ENCODE peak calls at places on chromosomes 2 and 18, in four cellular contexts. N, T, W and G are unnamed samples.

GRCh38 chr2:691825-692224 is 14.6 kb upstream of the TMEM18 start:
- DNase-seq in N (no peak), T (no peak), W (no peak), G (no peak)

GRCh38 chr2:37344453-37345361 is at the start of gene QPCT:
- DNase-seq in N (peak; percentile 40), W (peak; percentile 20), T (peak; percentile 68), G (no peak)

GRCh38 chr2:121532347-121532766 is 1.7 kb downstream of the RNU4ATAC start:
- DNase-seq in T (no peak), N (peak; percentile 70), W (peak; percentile 43), G (no peak)

GRCh38 chr18:70154591-70155194 is 50.8 kb downstream of the RTTN start:
- DNase-seq in N (peak; percentile 41), T (no peak), W (no peak), G (peak; percentile 48)

GRCh38 chr18:30582078-30582477 is 460.5 kb downstream of the DSC3 start:
- DNase-seq in T (no peak), W (no peak), N (no peak), G (no peak)

GRCh38 chr2:157324331-157324843 is 1.2 kb downstream of the ERMN start:
- DNase-seq in N (no peak), W (no peak), T (no peak), G (no peak)

GRCh38 chr2:233449071-233449901 is 95.0 kb downstream of the DGKD start:
- DNase-seq in N (peak; percentile 40), W (peak; percentile 28), T (no peak), G (no peak)

GRCh38 chr18:67232406-67232805 is 284.1 kb downstream of the DSEL start:
- DNase-seq in T (no peak), W (peak; percentile 93), N (peak; percentile 92), G (peak; percentile 51)

GRCh38 chr2:121664086-121664485 is 14.8 kb upstream of the CLASP1 start:
- DNase-seq in N (no peak), W (peak; percentile 79), T (no peak), G (no peak)

GRCh38 chr2:239276813-239277193 is 124.0 kb downstream of the HDAC4 start:
- DNase-seq in T (no peak), W (no peak), N (no peak), G (no peak)

GRCh38 chr2:204015118-204015842 is 78.7 kb downstream of the ICOS start:
- DNase-seq in T (no peak), N (no peak), W (peak; percentile 28), G (no peak)

GRCh38 chr2:72205546-72205863 is 57.8 kb upstream of the CYP26B1 start:
- DNase-seq in N (no peak), T (no peak), W (no peak), G (no peak)

GRCh38 chr2:136310005-136310495 is 192.1 kb upstream of the CXCR4 start:
- DNase-seq in T (no peak), W (no peak), N (no peak), G (no peak)

GRCh38 chr2:131037398-131038257 is 55.6 kb downstream of the FAM168B start:
- DNase-seq in N (no peak), T (no peak), W (no peak), G (no peak)

GRCh38 chr2:200787351-200788128 is 24.2 kb upstream of the BZW1 start:
- DNase-seq in N (peak; percentile 98), W (peak; percentile 98), T (no peak), G (peak; percentile 80)

GRCh38 chr2:187177253-187177652 is 270.8 kb downstream of the CALCRL start:
- DNase-seq in W (no peak), N (no peak), T (no peak), G (no peak)

GRCh38 chr2:239274391-239275001 is 126.3 kb downstream of the HDAC4 start:
- DNase-seq in T (no peak), W (no peak), N (peak; percentile 86), G (no peak)

GRCh38 chr2:33322607-33323006 is 153.8 kb upstream of the RASGRP3 start:
- DNase-seq in N (no peak), W (no peak), T (peak; percentile 4), G (no peak)

GRCh38 chr2:101296314-101296809 is 12.1 kb downstream of the RNF149 start:
- DNase-seq in T (no peak), N (peak; percentile 27), W (no peak), G (no peak)

GRCh38 chr2:240338274-240338673 is 97.2 kb upstream of the GPC1 start:
- DNase-seq in N (no peak), T (no peak), W (no peak), G (no peak)

GRCh38 chr2:126862730-126863129 is 36.0 kb upstream of the TEX51 start:
- DNase-seq in W (no peak), T (no peak), N (no peak), G (no peak)

GRCh38 chr2:219350215-219350937 is 17.8 kb upstream of the RESP18 start:
- DNase-seq in W (no peak), N (peak; percentile 85), T (no peak), G (no peak)

GRCh38 chr2:137964066-137964858 is at the start of gene HNMT:
- DNase-seq in N (peak; percentile 80), T (no peak), W (peak; percentile 61), G (peak; percentile 54)
- H3K4me3 ChIP-seq in N (peak within 1 kb of the TSS; percentile 58), T (no peak within 1 kb of the TSS), W (peak within 1 kb of the TSS; percentile 31), G (peak within 1 kb of the TSS; percentile 48)

GRCh38 chr2:96550787-96551604 is 14.4 kb downstream of the ARID5A start:
- DNase-seq in N (no peak), W (no peak), T (no peak), G (no peak)

GRCh38 chr2:96551605-96552283 is 15.2 kb downstream of the ARID5A start:
- DNase-seq in W (no peak), N (no peak), T (no peak), G (no peak)

GRCh38 chr2:96548558-96549465 is 12.3 kb downstream of the ARID5A start:
- DNase-seq in W (no peak), N (no peak), T (no peak), G (no peak)

GRCh38 chr2:96549466-96549785 is 12.9 kb downstream of the ARID5A start:
- DNase-seq in W (no peak), T (no peak), N (no peak), G (no peak)

GRCh38 chr2:96549967-96550786 is 13.6 kb downstream of the ARID5A start:
- DNase-seq in N (no peak), T (peak; percentile 18), W (no peak), G (no peak)
- TF ChIP-seq CTCF in N (no peak), T (peak; percentile 64), W (peak; percentile 61), G (peak; percentile 42)

GRCh38 chr2:47057732-47058012 is 97.4 kb downstream of the STPG4 start:
- DNase-seq in N (no peak), T (no peak), W (no peak), G (no peak)

GRCh38 chr2:47058061-47058931 is 96.8 kb downstream of the STPG4 start:
- DNase-seq in N (peak; percentile 92), T (no peak), W (no peak), G (no peak)

GRCh38 chr2:47056875-47057731 is 98.0 kb downstream of the STPG4 start:
- DNase-seq in N (peak; percentile 85), W (no peak), T (no peak), G (no peak)

GRCh38 chr2:47054867-47055266 is 100.2 kb downstream of the STPG4 start:
- DNase-seq in T (no peak), W (no peak), N (no peak), G (no peak)

GRCh38 chr2:47056374-47056773 is 98.7 kb downstream of the STPG4 start:
- DNase-seq in N (peak; percentile 93), T (no peak), W (no peak), G (no peak)
- H3K4me3 ChIP-seq in N (no peak overlapping the region), T (no peak overlapping the region), W (no peak overlapping the region), G (no peak overlapping the region)

DNA sequence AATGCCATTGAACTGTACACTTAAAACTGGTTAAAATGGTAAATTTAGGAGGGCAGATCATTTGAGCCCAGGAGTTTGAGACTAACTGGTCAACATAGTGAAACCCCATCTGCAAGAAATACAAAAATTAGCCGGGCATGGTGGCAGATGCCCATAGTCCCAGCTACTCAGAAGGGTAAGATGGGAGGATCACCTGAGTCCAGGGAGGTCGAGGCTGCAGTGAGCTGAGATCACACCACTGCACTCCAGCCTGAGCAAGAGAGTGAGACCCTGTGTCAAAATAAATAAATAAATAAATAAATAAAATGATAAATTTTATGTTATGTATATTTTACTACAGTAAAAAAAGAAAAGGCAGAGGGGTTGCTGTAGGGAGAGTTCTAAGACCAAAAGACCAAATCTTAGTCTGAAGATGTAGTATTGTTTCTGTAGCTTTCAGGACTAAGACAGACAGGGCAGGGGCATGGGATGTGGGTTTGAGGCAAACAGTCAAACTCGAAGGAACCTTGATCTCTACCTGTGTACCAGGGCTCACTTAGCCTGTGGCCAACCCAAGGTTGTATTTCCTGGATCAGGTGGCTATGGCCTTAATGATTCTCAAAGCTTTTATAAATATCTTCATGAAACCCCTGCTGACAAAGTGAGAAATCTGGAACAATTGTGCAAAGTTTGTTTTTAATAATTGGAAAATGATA is 316.7 kb downstream of the CYRIA start:
- DNase-seq in N (no peak), T (no peak), W (no peak), G (no peak)
- TF ChIP-seq CTCF in N (no peak), T (no peak), W (no peak), G (no peak)

GRCh38 chr2:176129013-176129796 is at the start of gene HOXD8:
- DNase-seq in T (no peak), N (peak; percentile 88), W (no peak), G (no peak)
- H3K4me3 ChIP-seq in T (no peak within 1 kb of the TSS), N (peak within 1 kb of the TSS; percentile 71), W (no peak within 1 kb of the TSS), G (no peak within 1 kb of the TSS)

DNA sequence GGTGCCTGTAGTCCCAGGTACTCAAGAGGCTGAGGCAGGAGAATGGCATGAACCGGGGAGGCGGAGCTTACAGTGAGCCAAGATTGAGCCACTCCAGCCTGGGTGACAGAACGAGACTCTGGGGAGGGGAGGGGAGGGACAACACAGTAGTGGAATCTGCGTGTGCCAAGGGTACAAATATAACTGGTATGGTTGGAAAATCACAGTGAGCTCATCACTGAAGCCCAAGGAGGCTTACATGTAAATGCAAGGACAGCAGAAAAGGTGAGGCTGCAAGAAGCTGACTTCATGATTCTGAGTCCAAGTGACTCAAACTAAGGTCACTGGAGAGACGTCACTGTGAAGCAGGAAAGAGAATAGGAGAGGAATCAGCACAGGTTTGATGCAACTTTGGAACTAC is 9.2 kb downstream of the SEPTIN10 start:
- DNase-seq in T (no peak), N (peak; percentile 84), W (peak; percentile 100), G (no peak)
- TF ChIP-seq CTCF in T (no peak), N (no peak), W (no peak), G (no peak)

GRCh38 chr2:181957668-181958067 is 28.0 kb upstream of the PPP1R1C start:
- DNase-seq in W (no peak), N (peak; percentile 21), T (no peak), G (no peak)

GRCh38 chr2:181952413-181953226 is 33.0 kb upstream of the PPP1R1C start:
- DNase-seq in T (no peak), W (no peak), N (no peak), G (no peak)

GRCh38 chr2:181955010-181955409 is 30.6 kb upstream of the PPP1R1C start:
- DNase-seq in T (no peak), W (peak; percentile 91), N (peak; percentile 74), G (no peak)

GRCh38 chr2:181953773-181954537 is 31.7 kb upstream of the PPP1R1C start:
- DNase-seq in N (peak; percentile 65), W (peak; percentile 59), T (peak; percentile 84), G (no peak)

DNA sequence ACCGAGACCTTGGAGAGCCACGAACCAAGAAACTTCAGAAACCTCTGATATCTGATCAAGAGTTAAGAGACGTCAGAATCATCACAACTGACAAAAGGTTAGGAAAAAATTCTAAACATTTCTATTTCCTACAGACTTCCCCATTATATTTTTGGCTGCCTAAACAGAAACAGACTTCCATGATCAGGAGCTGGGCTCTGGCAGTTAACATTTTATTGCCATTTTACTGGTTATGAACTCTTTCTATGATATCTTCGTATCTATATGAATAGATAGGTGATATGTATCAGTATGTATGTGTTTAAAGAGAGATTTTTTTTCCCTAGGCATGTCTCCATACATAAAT is 31.1 kb upstream of the PPP1R1C start:
- DNase-seq in N (peak; percentile 8), W (no peak), T (no peak), G (no peak)
- H3K4me3 ChIP-seq in N (peak overlapping the region; percentile 14), W (no peak overlapping the region), T (peak overlapping the region; percentile 61), G (peak overlapping the region; percentile 29)